ENCODE peak calls at places on chromosome 3, in ten cellular contexts. I is CMK; D is HAP-1; E is neural progenitor cell; G is GM10248; B is choroid plexus epithelial cell; R is stimulated activated CD4-positive, alpha-beta T cell treated with anti-CD3 and anti-CD28 coated beads, TNF-alpha, amount 100 ng/mL, for 48 hours; V is kidney glomerular epithelial cell; J is LoVo; P is activated CD4-positive, alpha-beta T cell treated with anti-CD3 and anti-CD28 coated beads, Interleukin-2, amount 10 ng/mL, durations not matched to agents 7 days and 5 days. N is an unnamed sample.

GRCh38 chr3:13451301-13451673 is 28.8 kb upstream of the HDAC11 start:
- DNase-seq in I (peak; percentile 21), V (peak; percentile 44), G (no peak), P (peak; percentile 9), B (no peak), D (no peak), J (no peak), E (no peak), R (no peak), N (peak; percentile 77)

GRCh38 chr3:196163687-196164493 is 47.3 kb downstream of the ZDHHC19 start:
- DNase-seq in G (no peak), B (no peak), R (no peak), E (no peak), I (no peak), P (no peak), V (no peak), J (no peak), D (peak; percentile 35), N (no peak)

GRCh38 chr3:72401005-72401404 is 447.2 kb downstream of the SHQ1 start:
- DNase-seq in P (no peak), V (no peak), G (no peak), B (peak; percentile 23), E (no peak), R (no peak), I (no peak), D (no peak), J (peak; percentile 15), N (no peak)

GRCh38 chr3:85342915-85343314 is 384.1 kb downstream of the CADM2 start:
- DNase-seq in D (peak; percentile 61), B (peak; percentile 30), P (no peak), J (peak; percentile 5), V (no peak), E (peak; percentile 56), I (no peak), G (no peak), R (no peak), N (no peak)

GRCh38 chr3:61688307-61688695 is 126.9 kb downstream of the PTPRG start:
- DNase-seq in R (no peak), V (no peak), P (no peak), J (no peak), G (no peak), E (peak; percentile 94), I (no peak), D (peak; percentile 43), B (no peak), N (no peak)

GRCh38 chr3:61862614-61863289 is 301.4 kb downstream of the PTPRG start:
- DNase-seq in J (no peak), I (no peak), B (no peak), G (no peak), E (no peak), V (no peak), R (no peak), D (no peak), P (no peak), N (no peak)

GRCh38 chr3:141271279-141272033 is 39.8 kb downstream of the PXYLP1 start:
- DNase-seq in B (no peak), J (no peak), E (no peak), P (no peak), D (no peak), V (no peak), I (no peak), G (no peak), R (no peak), N (no peak)

GRCh38 chr3:73148653-73149052 is 87.2 kb downstream of the EBLN2 start:
- DNase-seq in B (no peak), P (no peak), E (no peak), V (no peak), J (no peak), D (no peak), G (no peak), R (no peak), I (no peak), N (no peak)

GRCh38 chr3:41448396-41448795 is 249.1 kb downstream of the CTNNB1 start:
- DNase-seq in P (no peak), I (no peak), E (no peak), J (no peak), D (no peak), G (no peak), R (no peak), B (no peak), V (no peak), N (no peak)

GRCh38 chr3:197432407-197433127 is 123.2 kb downstream of the BDH1 start:
- DNase-seq in V (no peak), R (no peak), B (no peak), I (no peak), J (no peak), E (no peak), G (no peak), P (no peak), D (no peak), N (no peak)

GRCh38 chr3:15069441-15069840 is 4.3 kb upstream of the MRPS25 start:
- DNase-seq in V (no peak), J (no peak), D (no peak), P (no peak), R (no peak), G (no peak), I (no peak), E (no peak), B (no peak), N (no peak)

GRCh38 chr3:52222319-52223221 is 2.9 kb downstream of the TLR9 start:
- DNase-seq in J (no peak), B (no peak), G (no peak), V (no peak), D (no peak), E (no peak), R (no peak), I (no peak), P (no peak), N (no peak)

GRCh38 chr3:31232049-31233040 is 300.4 kb upstream of the STT3B start:
- DNase-seq in B (no peak), P (no peak), G (peak; percentile 42), J (no peak), D (no peak), I (no peak), R (no peak), V (no peak), E (no peak), N (no peak)

N was measured in activated effector memory CD4-positive, alpha-beta T cell treated with anti-CD3 and anti-CD28 coated beads, Interleukin-2, amount 50 U/mL, for 16 hours.